ENCODE peak calls at places on chromosomes 3 and 15, in ten cellular contexts. One of them, this sample, is unnamed.

GRCh38 chr15:47355759-47356158 is 361.5 kb upstream of the SEMA6D start:
- DNase-seq in H4: no peak
- DNase-seq in naive thymus-derived CD4-positive, alpha-beta T cell: no peak
- DNase-seq in NCI-H748 treated with DMSO at 0.1 percent for 48 hours: no peak
- DNase-seq in activated gamma-delta T cell: no peak
- DNase-seq in activated CD4-positive, CD25-positive, alpha-beta regulatory T cell: no peak
- DNase-seq in stimulated activated CD4-positive, alpha-beta T cell treated with anti-CD3 and anti-CD28 coated beads, Interleukin-4, amount 100 ng/mL, for 48 hours: no peak
- DNase-seq in fibroblast of lung: no peak
- DNase-seq in GM04504: no peak
- DNase-seq in cardiac fibroblast: no peak
- DNase-seq in this sample: no peak

GRCh38 chr15:50247819-50248650 is 17.5 kb downstream of the HDC start:
- DNase-seq in fibroblast of lung: no peak
- DNase-seq in naive thymus-derived CD4-positive, alpha-beta T cell: peak; percentile 27
- DNase-seq in NCI-H748 treated with DMSO at 0.1 percent for 48 hours: no peak
- DNase-seq in H4: peak; percentile 33
- DNase-seq in activated CD4-positive, CD25-positive, alpha-beta regulatory T cell: peak; percentile 2
- DNase-seq in activated gamma-delta T cell: no peak
- DNase-seq in stimulated activated CD4-positive, alpha-beta T cell treated with anti-CD3 and anti-CD28 coated beads, Interleukin-4, amount 100 ng/mL, for 48 hours: no peak
- DNase-seq in GM04504: no peak
- DNase-seq in cardiac fibroblast: no peak
- DNase-seq in this sample: peak; percentile 44

GRCh38 chr3:156360992-156361391 is 193.9 kb downstream of the SSR3 start:
- DNase-seq in cardiac fibroblast: no peak
- DNase-seq in stimulated activated CD4-positive, alpha-beta T cell treated with anti-CD3 and anti-CD28 coated beads, Interleukin-4, amount 100 ng/mL, for 48 hours: no peak
- DNase-seq in H4: no peak
- DNase-seq in GM04504: no peak
- DNase-seq in NCI-H748 treated with DMSO at 0.1 percent for 48 hours: no peak
- DNase-seq in activated CD4-positive, CD25-positive, alpha-beta regulatory T cell: no peak
- DNase-seq in naive thymus-derived CD4-positive, alpha-beta T cell: no peak
- DNase-seq in fibroblast of lung: no peak
- DNase-seq in activated gamma-delta T cell: no peak
- DNase-seq in this sample: no peak

GRCh38 chr15:40452296-40453090 is 11.7 kb downstream of the BAHD1 start:
- DNase-seq in GM04504: no peak
- DNase-seq in H4: no peak
- DNase-seq in NCI-H748 treated with DMSO at 0.1 percent for 48 hours: no peak
- DNase-seq in stimulated activated CD4-positive, alpha-beta T cell treated with anti-CD3 and anti-CD28 coated beads, Interleukin-4, amount 100 ng/mL, for 48 hours: no peak
- DNase-seq in fibroblast of lung: no peak
- DNase-seq in naive thymus-derived CD4-positive, alpha-beta T cell: no peak
- DNase-seq in activated gamma-delta T cell: no peak
- DNase-seq in activated CD4-positive, CD25-positive, alpha-beta regulatory T cell: no peak
- DNase-seq in cardiac fibroblast: no peak
- DNase-seq in this sample: no peak

GRCh38 chr3:138782748-138783147 is 52.0 kb downstream of the PIK3CB start:
- DNase-seq in activated gamma-delta T cell: no peak
- DNase-seq in activated CD4-positive, CD25-positive, alpha-beta regulatory T cell: no peak
- DNase-seq in NCI-H748 treated with DMSO at 0.1 percent for 48 hours: no peak
- DNase-seq in H4: no peak
- DNase-seq in stimulated activated CD4-positive, alpha-beta T cell treated with anti-CD3 and anti-CD28 coated beads, Interleukin-4, amount 100 ng/mL, for 48 hours: no peak
- DNase-seq in cardiac fibroblast: no peak
- DNase-seq in fibroblast of lung: no peak
- DNase-seq in GM04504: no peak
- DNase-seq in naive thymus-derived CD4-positive, alpha-beta T cell: no peak
- DNase-seq in this sample: no peak

GRCh38 chr3:125357032-125357658 is 18.0 kb downstream of the ZNF148 start:
- DNase-seq in GM04504: no peak
- DNase-seq in cardiac fibroblast: no peak
- DNase-seq in naive thymus-derived CD4-positive, alpha-beta T cell: peak; percentile 69
- DNase-seq in H4: no peak
- DNase-seq in fibroblast of lung: peak; percentile 62
- DNase-seq in activated CD4-positive, CD25-positive, alpha-beta regulatory T cell: no peak
- DNase-seq in stimulated activated CD4-positive, alpha-beta T cell treated with anti-CD3 and anti-CD28 coated beads, Interleukin-4, amount 100 ng/mL, for 48 hours: no peak
- DNase-seq in activated gamma-delta T cell: peak; percentile 20
- DNase-seq in NCI-H748 treated with DMSO at 0.1 percent for 48 hours: peak; percentile 1
- DNase-seq in this sample: peak; percentile 82

GRCh38 chr15:63072809-63073277 is 30.3 kb downstream of the TPM1 start:
- DNase-seq in fibroblast of lung: peak; percentile 44
- DNase-seq in activated CD4-positive, CD25-positive, alpha-beta regulatory T cell: no peak
- DNase-seq in H4: no peak
- DNase-seq in stimulated activated CD4-positive, alpha-beta T cell treated with anti-CD3 and anti-CD28 coated beads, Interleukin-4, amount 100 ng/mL, for 48 hours: no peak
- DNase-seq in naive thymus-derived CD4-positive, alpha-beta T cell: no peak
- DNase-seq in NCI-H748 treated with DMSO at 0.1 percent for 48 hours: no peak
- DNase-seq in activated gamma-delta T cell: no peak
- DNase-seq in GM04504: no peak
- DNase-seq in cardiac fibroblast: peak; percentile 36
- DNase-seq in this sample: no peak

GRCh38 chr3:134242649-134243637 is 7.7 kb downstream of the RYK start:
- DNase-seq in GM04504: peak; percentile 83
- DNase-seq in activated gamma-delta T cell: no peak
- DNase-seq in fibroblast of lung: peak; percentile 90
- DNase-seq in naive thymus-derived CD4-positive, alpha-beta T cell: no peak
- DNase-seq in H4: peak; percentile 91
- DNase-seq in activated CD4-positive, CD25-positive, alpha-beta regulatory T cell: no peak
- DNase-seq in NCI-H748 treated with DMSO at 0.1 percent for 48 hours: no peak
- DNase-seq in cardiac fibroblast: peak; percentile 93
- DNase-seq in stimulated activated CD4-positive, alpha-beta T cell treated with anti-CD3 and anti-CD28 coated beads, Interleukin-4, amount 100 ng/mL, for 48 hours: no peak
- DNase-seq in this sample: no peak

GRCh38 chr15:39358441-39359041 is 222.3 kb upstream of the THBS1 start:
- DNase-seq in stimulated activated CD4-positive, alpha-beta T cell treated with anti-CD3 and anti-CD28 coated beads, Interleukin-4, amount 100 ng/mL, for 48 hours: no peak
- DNase-seq in fibroblast of lung: peak; percentile 89
- DNase-seq in H4: peak; percentile 21
- DNase-seq in NCI-H748 treated with DMSO at 0.1 percent for 48 hours: no peak
- DNase-seq in cardiac fibroblast: peak; percentile 42
- DNase-seq in naive thymus-derived CD4-positive, alpha-beta T cell: no peak
- DNase-seq in GM04504: no peak
- DNase-seq in activated CD4-positive, CD25-positive, alpha-beta regulatory T cell: no peak
- DNase-seq in activated gamma-delta T cell: no peak
- DNase-seq in this sample: no peak

GRCh38 chr3:15795563-15796308 is 2.0 kb downstream of the ANKRD28 start:
- DNase-seq in NCI-H748 treated with DMSO at 0.1 percent for 48 hours: no peak
- DNase-seq in H4: peak; percentile 19
- DNase-seq in activated CD4-positive, CD25-positive, alpha-beta regulatory T cell: no peak
- DNase-seq in fibroblast of lung: peak; percentile 77
- DNase-seq in stimulated activated CD4-positive, alpha-beta T cell treated with anti-CD3 and anti-CD28 coated beads, Interleukin-4, amount 100 ng/mL, for 48 hours: no peak
- DNase-seq in cardiac fibroblast: peak; percentile 81
- DNase-seq in naive thymus-derived CD4-positive, alpha-beta T cell: peak; percentile 5
- DNase-seq in activated gamma-delta T cell: no peak
- DNase-seq in GM04504: peak; percentile 40
- DNase-seq in this sample: no peak